ENCODE peak calls at places on chromosome 4, in six cellular contexts. Q, U, F, H, O and B are unnamed samples.

GRCh38 chr4:8459867-8460453 is 19.4 kb downstream of the TRMT44 start:
- DNase-seq in U (no peak), Q (no peak), F (no peak), H (no peak), O (no peak), B (no peak)

GRCh38 chr4:40621592-40622512 is 7.8 kb downstream of the RBM47 start:
- DNase-seq in Q (peak; percentile 95), F (no peak), H (no peak), O (peak; percentile 91), U (no peak), B (peak; percentile 98)

GRCh38 chr4:152981278-152981677 is 45.2 kb downstream of the FHDC1 start:
- DNase-seq in H (no peak), Q (peak; percentile 93), U (no peak), O (no peak), F (no peak), B (no peak)

GRCh38 chr4:43047044-43047443 is 154.5 kb downstream of the GRXCR1 start:
- DNase-seq in H (no peak), U (no peak), Q (no peak), F (no peak), O (no peak), B (no peak)

GRCh38 chr4:83906561-83906960 is 370.7 kb downstream of the GPAT3 start:
- DNase-seq in H (no peak), Q (no peak), O (no peak), U (no peak), F (no peak), B (peak; percentile 12)

GRCh38 chr4:148216866-148217814 is 225.1 kb downstream of the NR3C2 start:
- DNase-seq in U (no peak), F (no peak), O (no peak), H (no peak), Q (peak; percentile 34), B (no peak)

GRCh38 chr4:149500806-149501205 is 314.8 kb downstream of the IQCM start:
- DNase-seq in F (no peak), Q (no peak), O (no peak), U (no peak), H (no peak), B (no peak)

GRCh38 chr4:604131-604530 is 21.2 kb upstream of the PDE6B start:
- DNase-seq in O (no peak), F (no peak), H (no peak), Q (no peak), U (no peak), B (no peak)

GRCh38 chr4:123020285-123020684 is 97.9 kb upstream of the NUDT6 start:
- DNase-seq in O (no peak), U (no peak), H (no peak), Q (no peak), F (no peak), B (no peak)

GRCh38 chr4:125582302-125582701 is 267.5 kb downstream of the FAT4 start:
- DNase-seq in F (no peak), Q (peak; percentile 21), H (no peak), U (no peak), O (no peak), B (peak; percentile 19)

GRCh38 chr4:181254771-181255170 is 988.4 kb upstream of the TENM3 start:
- DNase-seq in O (no peak), H (no peak), U (no peak), Q (no peak), F (no peak), B (no peak)

GRCh38 chr4:56247646-56248045 is 139.6 kb downstream of the AASDH start:
- DNase-seq in H (no peak), U (no peak), F (no peak), Q (no peak), O (no peak), B (no peak)

GRCh38 chr4:145937021-145937861 is 1.4 kb downstream of the ZNF827 start:
- DNase-seq in U (peak; percentile 74), O (peak; percentile 83), H (peak; percentile 36), Q (peak; percentile 56), F (peak; percentile 52), B (no peak)

GRCh38 chr4:110294165-110294564 is 95.8 kb upstream of the ELOVL6 start:
- DNase-seq in Q (no peak), U (no peak), F (no peak), H (no peak), O (no peak), B (no peak)

GRCh38 chr4:27764526-27764837 is 903.8 kb downstream of the STIM2 start:
- DNase-seq in F (no peak), Q (no peak), H (no peak), U (no peak), O (no peak), B (no peak)

GRCh38 chr4:15744016-15744415 is 34.1 kb upstream of the CD38 start:
- DNase-seq in Q (no peak), U (no peak), O (no peak), F (no peak), H (no peak), B (no peak)

GRCh38 chr4:186304816-186305520 is 39.0 kb downstream of the F11 start:
- DNase-seq in O (peak; percentile 70), F (no peak), H (no peak), Q (peak; percentile 47), U (no peak), B (no peak)

GRCh38 chr4:52371861-52372260 is 287.2 kb downstream of the USP46 start:
- DNase-seq in H (no peak), U (no peak), F (no peak), O (no peak), Q (no peak), B (no peak)

GRCh38 chr4:48127231-48127881 is 6.7 kb downstream of the TXK start:
- DNase-seq in F (no peak), O (peak; percentile 94), U (no peak), H (no peak), Q (peak; percentile 52), B (no peak)

GRCh38 chr4:185204238-185204910 is 574 bp upstream of the CFAP97 start:
- DNase-seq in U (no peak), Q (peak; percentile 70), H (no peak), F (no peak), O (peak; percentile 45), B (no peak)

GRCh38 chr4:142473960-142474338 is 372.2 kb downstream of the INPP4B start:
- DNase-seq in F (no peak), H (no peak), Q (no peak), O (no peak), U (no peak), B (no peak)

GRCh38 chr4:186297013-186297645 is 31.1 kb downstream of the F11 start:
- DNase-seq in O (peak; percentile 67), F (no peak), H (no peak), Q (peak; percentile 64), U (peak; percentile 9), B (peak; percentile 21)

GRCh38 chr4:18075823-18076433 is 54.4 kb upstream of the LCORL start:
- DNase-seq in U (no peak), O (peak; percentile 64), F (no peak), Q (peak; percentile 23), H (peak; percentile 4), B (no peak)

GRCh38 chr4:99078336-99078735 is 10.3 kb downstream of the ADH5 start:
- DNase-seq in Q (no peak), H (no peak), U (no peak), F (no peak), O (no peak), B (no peak)

GRCh38 chr4:24850669-24851068 is 55.3 kb downstream of the SOD3 start:
- DNase-seq in Q (peak; percentile 83), H (no peak), F (no peak), U (no peak), O (peak; percentile 16), B (peak; percentile 85)

GRCh38 chr4:152106113-152106763 is 345.4 kb upstream of the GATB start:
- DNase-seq in O (peak; percentile 86), Q (peak; percentile 98), U (peak; percentile 66), H (no peak), F (no peak), B (peak; percentile 81)

GRCh38 chr4:79514637-79515320 is 106.8 kb upstream of the GK2 start:
- DNase-seq in H (no peak), O (no peak), F (no peak), U (no peak), Q (no peak), B (no peak)

GRCh38 chr4:15470149-15470520 is 453 bp downstream of the CC2D2A start:
- DNase-seq in U (no peak), H (no peak), F (no peak), Q (peak; percentile 9), O (no peak), B (no peak)

GRCh38 chr4:112253382-112254000 is 21.9 kb downstream of the AP1AR start:
- DNase-seq in F (no peak), U (no peak), Q (no peak), O (peak; percentile 32), H (no peak), B (no peak)

GRCh38 chr4:23022032-23022431 is 329.3 kb downstream of the GBA3 start:
- DNase-seq in F (no peak), U (no peak), O (peak; percentile 92), H (no peak), Q (peak; percentile 96), B (peak; percentile 38)

GRCh38 chr4:156792462-156793085 is 179.0 kb downstream of the PDGFC start:
- DNase-seq in Q (no peak), U (no peak), O (no peak), F (no peak), H (no peak), B (no peak)

GRCh38 chr4:61152433-61152832 is 47.7 kb upstream of the ADGRL3 start:
- DNase-seq in O (peak; percentile 81), H (no peak), U (no peak), Q (no peak), F (no peak), B (no peak)

GRCh38 chr4:10164877-10165283 is 48.3 kb upstream of the WDR1 start:
- DNase-seq in H (no peak), F (no peak), U (peak; percentile 31), Q (peak; percentile 45), O (peak; percentile 54), B (no peak)

GRCh38 chr4:6859543-6859942 is 50.1 kb upstream of the TBC1D14 start:
- DNase-seq in U (no peak), Q (no peak), H (no peak), F (no peak), O (no peak), B (no peak)

GRCh38 chr4:140800686-140801085 is 44.5 kb upstream of the TBC1D9 start:
- DNase-seq in O (no peak), H (no peak), F (no peak), Q (no peak), U (no peak), B (no peak)

GRCh38 chr4:126230244-126230643 is 915.5 kb downstream of the FAT4 start:
- DNase-seq in F (no peak), H (no peak), U (no peak), O (no peak), Q (no peak), B (peak; percentile 19)

GRCh38 chr4:187209921-187210613 is 486.4 kb upstream of the FAT1 start:
- DNase-seq in Q (no peak), U (no peak), O (no peak), H (no peak), F (no peak), B (peak; percentile 16)